ENCODE peak calls at places on chromosomes 4 and X, in seven cellular contexts. O is ovary, E is epithelial cell of esophagus, K is fibroblast of lung, B is aorta, V is cardiac fibroblast, G is IMR-90. N is an unnamed sample.

GRCh38 chr4:103305355-103305754 is 107.2 kb upstream of the CENPE start:
- DNase-seq in O (no peak), E (no peak), K (no peak), B (no peak), G (no peak), V (no peak), N (no peak)

GRCh38 chrX:45135616-45136015 is 65.1 kb downstream of the DIPK2B start:
- DNase-seq in O (no peak), B (no peak), G (no peak), K (no peak), V (no peak), E (no peak), N (no peak)

GRCh38 chr4:61374612-61374920 is 174.4 kb downstream of the ADGRL3 start:
- DNase-seq in B (no peak), E (no peak), K (peak), V (no peak), O (no peak), G (peak), N (peak)

GRCh38 chr4:165668694-165669093 is 204.3 kb upstream of the TLL1 start:
- DNase-seq in O (no peak), B (no peak), K (peak), V (peak), G (no peak), E (peak), N (no peak)

GRCh38 chr4:124684301-124684700 is 28.2 kb downstream of the ANKRD50 start:
- DNase-seq in K (no peak), B (no peak), E (peak), V (peak), G (peak), O (no peak), N (peak)

GRCh38 chrX:56805399-56805798 is 76.4 kb downstream of the NBDY start:
- DNase-seq in G (no peak), B (no peak), V (no peak), O (no peak), K (no peak), E (no peak), N (no peak)

GRCh38 chr4:1573830-1574459 is 110.2 kb downstream of the FAM53A start:
- DNase-seq in E (no peak), G (no peak), B (peak), O (no peak), K (no peak), V (no peak), N (no peak)

GRCh38 chrX:134173541-134174272 is 63.3 kb upstream of the CCDC160 start:
- DNase-seq in K (no peak), B (no peak), O (no peak), G (no peak), V (no peak), E (no peak), N (no peak)

GRCh38 chr4:86595426-86595805 is 1.3 kb downstream of the PTPN13 start:
- DNase-seq in V (peak), B (no peak), E (peak), O (no peak), G (peak), K (peak), N (peak)
- H3K4me3 ChIP-seq in V (peak), B (peak), E (peak), O (peak), G (peak), K (peak), N (peak)

GRCh38 chrX:9351112-9351511 is 113.7 kb upstream of the TBL1X start:
- DNase-seq in V (no peak), K (no peak), O (no peak), G (no peak), E (no peak), B (no peak), N (no peak)

GRCh38 chrX:9354918-9355317 is 109.9 kb upstream of the TBL1X start:
- DNase-seq in G (no peak), E (no peak), B (no peak), O (no peak), V (no peak), K (no peak), N (no peak)

GRCh38 chrX:9349572-9350259 is 115.1 kb upstream of the TBL1X start:
- DNase-seq in E (peak), V (peak), O (no peak), G (peak), B (no peak), K (peak), N (no peak)

GRCh38 chrX:9352683-9353430 is 112.0 kb upstream of the TBL1X start:
- DNase-seq in V (peak), G (peak), B (no peak), K (peak), O (peak), E (peak), N (peak)

DNA sequence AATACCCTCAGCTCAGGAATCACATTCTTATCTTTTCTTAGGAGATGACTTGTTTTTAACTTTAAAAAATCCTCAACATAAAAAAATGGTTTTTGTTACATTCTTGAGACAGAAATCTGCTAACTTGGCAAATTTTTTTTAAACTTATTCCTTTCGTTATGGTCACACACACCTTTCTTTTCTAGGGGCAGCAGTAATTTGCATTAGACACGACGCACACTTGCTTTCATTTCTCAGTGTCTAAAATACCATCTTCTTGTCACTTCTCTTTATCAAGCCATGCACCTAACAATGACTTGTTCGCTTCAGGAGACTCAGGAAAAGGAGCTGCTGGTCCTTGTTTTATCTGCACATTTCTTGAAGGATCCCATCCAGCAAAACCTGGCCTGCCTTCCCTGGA is 112.6 kb upstream of the TBL1X start:
- DNase-seq in K (no peak), G (no peak), B (no peak), O (no peak), E (no peak), V (no peak), N (no peak)
- H3K4me3 ChIP-seq in K (no peak), G (no peak), B (no peak), O (no peak), E (no peak), V (no peak), N (no peak)

DNA sequence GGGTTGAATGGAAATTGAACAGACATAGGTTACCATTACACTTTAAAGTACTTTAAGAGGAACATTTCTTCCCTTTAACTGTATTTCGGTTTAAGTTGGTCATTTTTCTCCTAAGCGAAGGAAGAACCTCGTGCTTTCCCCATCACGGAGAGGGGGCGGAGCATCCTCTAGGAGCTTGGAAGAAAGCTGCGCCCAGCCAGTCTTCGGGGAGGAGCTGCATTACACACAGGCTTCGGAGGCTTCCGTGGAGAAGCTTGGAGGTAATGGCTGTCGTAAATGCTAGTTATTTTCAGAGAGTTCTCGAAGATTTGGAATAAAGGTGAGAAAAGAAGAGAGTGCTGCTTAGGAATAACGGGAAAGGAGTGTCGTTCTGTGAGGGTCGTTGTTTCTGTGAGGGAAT is at the start of gene PWWP3B:
- DNase-seq in B (no peak), E (peak), G (no peak), V (peak), O (peak), K (peak), N (peak)
- H3K4me3 ChIP-seq in B (no peak), E (peak), G (no peak), V (peak), O (peak), K (no peak), N (peak)

GRCh38 chr4:119296356-119296755 is 25.6 kb downstream of the FABP2 start:
- DNase-seq in G (no peak), K (no peak), B (no peak), V (no peak), O (no peak), E (no peak), N (no peak)

GRCh38 chr4:119300072-119300387 is 21.9 kb downstream of the FABP2 start:
- DNase-seq in G (peak), O (peak), K (peak), B (peak), V (peak), E (peak), N (peak)

GRCh38 chr4:119299221-119300071 is 22.5 kb downstream of the FABP2 start:
- DNase-seq in O (no peak), K (peak), E (peak), B (no peak), G (peak), V (peak), N (no peak)

GRCh38 chr4:119300388-119301131 is 21.4 kb downstream of the FABP2 start:
- DNase-seq in O (peak), V (peak), K (peak), E (peak), B (peak), G (peak), N (peak)

GRCh38 chr4:119297795-119298194 is 24.1 kb downstream of the FABP2 start:
- DNase-seq in V (no peak), B (no peak), O (no peak), K (no peak), G (no peak), E (no peak), N (no peak)
- H3K4me3 ChIP-seq in V (no peak), B (peak), O (no peak), K (no peak), G (peak), E (peak), N (no peak)

DNA sequence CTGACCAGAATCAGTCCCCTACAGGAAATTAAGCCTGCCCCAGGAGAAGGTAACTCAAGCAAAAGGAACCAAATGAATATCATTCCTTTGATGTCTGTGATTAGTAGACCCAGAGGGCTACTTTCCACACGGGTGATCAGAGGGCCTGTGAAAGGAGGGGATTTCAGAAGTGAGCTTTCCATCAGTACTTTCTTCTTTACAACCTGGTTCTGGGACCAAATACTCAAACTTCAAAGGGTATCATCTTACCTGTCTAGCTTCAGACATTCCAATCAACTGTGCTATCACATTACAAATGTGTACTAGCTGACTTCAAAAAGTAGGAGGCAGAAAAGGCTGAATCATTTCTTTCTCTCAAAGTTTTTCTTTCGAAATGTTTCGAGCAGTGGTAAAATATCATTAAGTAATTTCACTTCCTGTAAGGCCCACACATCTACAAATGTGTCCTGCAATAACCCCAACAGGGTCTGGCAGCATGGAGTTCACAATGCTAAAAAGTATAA is 23.9 kb downstream of the ACSL4 start:
- DNase-seq in O (no peak), G (peak), E (peak), B (no peak), V (peak), K (peak), N (no peak)
- H3K4me3 ChIP-seq in O (no peak), G (no peak), E (no peak), B (no peak), V (no peak), K (no peak), N (no peak)

GRCh38 chrX:112738347-112739033 is 58.8 kb upstream of the LHFPL1 start:
- DNase-seq in O (no peak), B (no peak), V (no peak), K (no peak), G (peak), E (no peak), N (no peak)
- H3K4me3 ChIP-seq in O (no peak), B (peak), V (no peak), K (no peak), G (no peak), E (no peak), N (no peak)

GRCh38 chrX:101552714-101553113 is 2.4 kb downstream of the ARMCX1 start:
- DNase-seq in E (no peak), G (no peak), B (no peak), V (no peak), K (no peak), O (no peak), N (no peak)

GRCh38 chrX:101550825-101551767 is 749 bp downstream of the ARMCX1 start:
- DNase-seq in E (peak), V (peak), G (peak), O (peak), K (peak), B (peak), N (peak)

DNA sequence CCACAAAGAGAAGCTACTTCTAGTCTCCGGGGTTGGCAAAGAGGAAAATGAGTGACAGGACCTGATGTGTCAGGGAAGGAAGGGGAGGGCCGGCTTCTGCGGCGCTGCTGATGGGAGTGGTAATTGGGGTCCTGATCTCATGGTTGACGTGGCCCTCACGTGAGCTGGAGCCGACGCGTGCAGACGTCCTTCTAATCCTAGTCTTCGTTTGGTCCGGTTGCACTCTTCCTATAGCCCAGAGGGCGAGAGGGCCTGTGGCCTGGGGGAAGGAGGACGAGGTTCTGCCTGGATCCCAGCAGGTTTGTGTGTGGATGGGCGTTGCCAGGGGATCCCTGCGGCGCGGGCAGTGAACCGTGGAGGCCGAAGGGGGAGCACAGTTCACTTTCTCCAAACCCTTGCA is at the start of gene ARMCX1:
- DNase-seq in O (peak), G (peak), E (peak), V (peak), B (peak), K (peak), N (peak)
- H3K4me3 ChIP-seq in O (peak), G (peak), E (peak), V (peak), B (peak), K (peak), N (peak)

N was measured in brain microvascular endothelial cell.